ENCODE peak calls at places on chromosomes 4 and X, in ten cellular contexts. A is esophagus squamous epithelium; O is activated naive CD4-positive, alpha-beta T cell treated with anti-CD3 and anti-CD28 coated beads for 36 hours; J is activated gamma-delta T cell; M is endothelial cell; I is GM23338; Y is NCI-H1105 treated with DMSO at 0.1 percent for 48 hours; W is HuH-7.5; F is SW 1271; S is K562. X is an unnamed sample.

GRCh38 chr4:86117781-86118302 is 242.0 kb downstream of the MAPK10 start:
- DNase-seq in O (no peak), A (no peak), Y (no peak), F (no peak), J (no peak), S (no peak), M (no peak), I (no peak), W (no peak), X (no peak)

GRCh38 chr4:130395871-130396270 is 1299.9 kb downstream of the C4orf33 start:
- DNase-seq in S (no peak), W (no peak), O (no peak), F (no peak), J (no peak), A (no peak), I (no peak), Y (no peak), M (no peak), X (no peak)

GRCh38 chr4:2059726-2060577 is 825 bp downstream of the NAT8L start:
- DNase-seq in S (no peak), I (peak; percentile 54), A (no peak), J (no peak), F (no peak), W (no peak), Y (no peak), M (no peak), O (no peak), X (no peak)

GRCh38 chrX:131812847-131813825 is 210.0 kb upstream of the STK26 start:
- DNase-seq in M (no peak), I (no peak), W (no peak), A (peak; percentile 26), S (peak; percentile 22), F (no peak), Y (no peak), O (peak; percentile 79), J (no peak), X (no peak)

GRCh38 chrX:9746148-9746880 is 19.3 kb downstream of the GPR143 start:
- DNase-seq in J (no peak), A (no peak), I (peak; percentile 11), F (no peak), O (no peak), Y (no peak), S (no peak), M (no peak), W (no peak), X (no peak)

GRCh38 chrX:12378706-12379105 is 240.4 kb downstream of the FRMPD4 start:
- DNase-seq in S (no peak), A (no peak), I (no peak), O (no peak), W (no peak), M (no peak), F (no peak), Y (no peak), J (no peak), X (no peak)

GRCh38 chr4:35689866-35690265 is 554.4 kb downstream of the ARAP2 start:
- DNase-seq in Y (no peak), J (no peak), S (no peak), A (no peak), I (no peak), W (no peak), M (no peak), F (no peak), O (no peak), X (no peak)

GRCh38 chr4:17232575-17233253 is 279.2 kb downstream of the QDPR start:
- DNase-seq in J (no peak), Y (no peak), M (no peak), I (peak; percentile 18), F (no peak), S (no peak), O (no peak), A (no peak), W (no peak), X (no peak)

GRCh38 chrX:29090811-29091210 is 503.6 kb downstream of the IL1RAPL1 start:
- DNase-seq in F (no peak), M (no peak), W (no peak), I (peak; percentile 12), S (no peak), O (no peak), J (no peak), Y (no peak), A (no peak), X (no peak)

GRCh38 chr4:76699911-76700310 is 198.0 kb downstream of the SOWAHB start:
- DNase-seq in M (no peak), O (no peak), Y (no peak), J (no peak), W (no peak), S (no peak), A (no peak), I (no peak), F (no peak), X (no peak)

GRCh38 chr4:38621004-38621684 is 42.9 kb upstream of the KLF3 start:
- DNase-seq in Y (peak; percentile 15), F (peak; percentile 18), A (no peak), S (peak; percentile 43), I (no peak), O (no peak), M (no peak), J (no peak), W (peak; percentile 41), X (peak; percentile 68)

GRCh38 chr4:55866973-55867574 is 13.6 kb downstream of the EXOC1 start:
- DNase-seq in Y (peak; percentile 47), A (no peak), S (peak; percentile 35), J (no peak), M (no peak), F (no peak), O (peak; percentile 13), I (peak; percentile 77), W (no peak), X (no peak)

GRCh38 chr4:146844761-146845160 is 100.9 kb downstream of the TTC29 start:
- DNase-seq in M (no peak), O (no peak), W (no peak), Y (no peak), A (no peak), S (no peak), I (no peak), J (no peak), F (no peak), X (no peak)

GRCh38 chr4:113537183-113537977 is 224.2 kb downstream of the CAMK2D start:
- DNase-seq in S (no peak), O (no peak), J (no peak), F (no peak), I (no peak), W (no peak), A (no peak), Y (no peak), M (no peak), X (no peak)

GRCh38 chr4:37431417-37431743 is 186.8 kb downstream of the NWD2 start:
- DNase-seq in Y (no peak), O (no peak), F (no peak), A (no peak), I (no peak), S (no peak), J (no peak), W (no peak), M (no peak), X (no peak)

GRCh38 chr4:5945171-5945570 is 52.3 kb upstream of the CRMP1 start:
- DNase-seq in I (no peak), W (no peak), S (no peak), A (no peak), F (no peak), Y (no peak), O (no peak), M (no peak), J (no peak), X (no peak)

GRCh38 chr4:77199701-77200100 is 42.7 kb downstream of the CCNG2 start:
- DNase-seq in J (no peak), M (no peak), A (no peak), Y (no peak), I (no peak), O (no peak), F (no peak), W (no peak), S (no peak), X (no peak)

GRCh38 chr4:170674176-170674575 is 584.4 kb upstream of the AADAT start:
- DNase-seq in I (no peak), A (no peak), S (no peak), O (no peak), J (no peak), F (no peak), W (no peak), M (no peak), Y (no peak), X (no peak)

GRCh38 chrX:104921606-104922205 is 298.8 kb downstream of the TEX13A start:
- DNase-seq in A (no peak), O (no peak), W (no peak), I (no peak), F (no peak), M (no peak), J (no peak), S (no peak), Y (no peak), X (peak; percentile 32)

GRCh38 chr4:52657630-52658501 is 1.2 kb downstream of the USP46 start:
- DNase-seq in M (peak; percentile 12), S (peak; percentile 15), W (no peak), A (no peak), F (no peak), Y (no peak), J (no peak), I (peak; percentile 94), O (no peak), X (no peak)

GRCh38 chr4:17665346-17665745 is 50.9 kb downstream of the MED28 start:
- DNase-seq in F (no peak), W (no peak), A (no peak), O (no peak), Y (no peak), J (no peak), M (no peak), I (no peak), S (no peak), X (no peak)

GRCh38 chr4:54661686-54662085 is 3.9 kb downstream of the KIT start:
- DNase-seq in J (no peak), S (no peak), Y (no peak), A (no peak), M (no peak), W (no peak), O (no peak), I (no peak), F (no peak), X (no peak)

GRCh38 chr4:120052840-120053239 is 13.8 kb downstream of the MAD2L1 start:
- DNase-seq in O (no peak), S (no peak), I (no peak), W (no peak), J (no peak), Y (no peak), F (no peak), M (no peak), A (no peak), X (peak; percentile 63)

GRCh38 chr4:42638993-42639392 is 17.9 kb downstream of the ATP8A1 start:
- DNase-seq in S (no peak), W (no peak), A (no peak), J (no peak), I (no peak), F (no peak), Y (no peak), O (peak; percentile 37), M (no peak), X (no peak)

X was measured in upper lobe of left lung.